ENCODE peak calls at places on chromosomes 13 and 19, in seven cellular contexts. J is cardiac muscle cell; B is substantia nigra; R is stomach; O is A549; Z is breast epithelium; Q is effector memory CD4-positive, alpha-beta T cell. I is an unnamed sample.
A peak's percentile ranks its signal among the peaks of the same experiment; 100 is the strongest.

GRCh38 chr19:16096281-16096855 is 15.3 kb upstream of the RAB8A start:
- DNase-seq in Z (no peak), Q (no peak), B (no peak), J (no peak), R (no peak), O (no peak), I (no peak)

GRCh38 chr19:7831452-7831851 is 1.4 kb downstream of the EVI5L start:
- DNase-seq in Z (no peak), R (peak; percentile 38), Q (no peak), B (peak; percentile 33), O (peak; percentile 73), J (peak; percentile 43), I (no peak)

GRCh38 chr19:55857149-55857548 is 20.8 kb downstream of the NLRP4 start:
- DNase-seq in R (no peak), J (no peak), Z (no peak), Q (no peak), B (no peak), O (no peak), I (no peak)

GRCh38 chr19:29485293-29485692 is 40.5 kb upstream of the VSTM2B start:
- DNase-seq in Q (no peak), O (no peak), B (no peak), J (no peak), Z (no peak), R (peak; percentile 16), I (no peak)

GRCh38 chr19:27971071-27971470 is 1241.9 kb downstream of the UQCRFS1 start:
- DNase-seq in J (peak; percentile 3), R (no peak), B (no peak), O (no peak), Z (no peak), Q (no peak), I (no peak)

GRCh38 chr13:91576590-91576989 is 178.2 kb downstream of the GPC5 start:
- DNase-seq in Q (no peak), B (no peak), J (no peak), Z (no peak), R (no peak), O (no peak), I (no peak)

GRCh38 chr13:111184685-111185401 is 69.7 kb downstream of the ARHGEF7 start:
- DNase-seq in O (no peak), Q (peak; percentile 19), Z (no peak), B (no peak), R (no peak), J (peak; percentile 22), I (no peak)

GRCh38 chr19:33381101-33381500 is 7.6 kb downstream of the CEBPG start:
- DNase-seq in R (no peak), Z (no peak), Q (no peak), B (no peak), J (no peak), O (no peak), I (no peak)

GRCh38 chr13:93216122-93216521 is 10.5 kb upstream of the GPC6 start:
- DNase-seq in O (no peak), R (no peak), Q (no peak), J (no peak), B (no peak), Z (no peak), I (no peak)

GRCh38 chr13:33723772-33724435 is 94.0 kb upstream of the RFC3 start:
- DNase-seq in Q (peak; percentile 23), J (peak; percentile 94), Z (peak; percentile 78), R (peak; percentile 82), O (peak; percentile 30), B (peak; percentile 40), I (peak; percentile 52)

GRCh38 chr13:104085611-104086010 is 1019.4 kb upstream of the SLC10A2 start:
- DNase-seq in R (no peak), B (no peak), Z (no peak), O (no peak), J (peak; percentile 60), Q (no peak), I (no peak)

GRCh38 chr13:26185720-26186119 is 36.4 kb downstream of the RNF6 start:
- DNase-seq in B (no peak), Q (no peak), R (no peak), Z (no peak), J (no peak), O (no peak), I (no peak)

DNA sequence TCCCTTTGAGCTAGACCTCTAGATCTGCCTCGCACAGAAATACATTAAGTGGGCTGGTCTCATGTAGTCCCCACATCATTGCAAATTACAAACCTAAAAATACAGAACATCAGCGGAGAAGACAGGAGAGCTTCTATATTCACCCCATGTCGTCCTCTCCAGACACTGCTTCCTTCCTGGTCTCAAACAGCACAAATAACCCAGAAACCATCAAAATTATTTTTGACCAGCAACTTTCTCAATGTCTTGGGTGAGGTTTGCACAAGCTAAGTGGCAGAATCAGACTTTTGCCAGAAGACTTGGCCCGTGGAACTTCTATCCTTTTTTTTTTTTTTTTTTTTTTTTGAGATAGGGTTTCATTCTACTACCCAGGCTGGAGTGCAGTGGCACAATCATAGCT is 28.2 kb downstream of the CLEC17A start:
- DNase-seq in Z (no peak), B (no peak), O (no peak), Q (no peak), J (no peak), R (no peak), I (no peak)
- H3K27ac ChIP-seq in Z (no peak overlapping the region), B (no peak overlapping the region), O (no peak overlapping the region), Q (no peak overlapping the region), J (no peak overlapping the region), R (no peak overlapping the region), I (no peak overlapping the region)

GRCh38 chr19:3358392-3358918 is 7.9 kb upstream of the NFIC start:
- DNase-seq in B (no peak), Q (no peak), R (no peak), O (no peak), Z (no peak), J (no peak), I (no peak)

GRCh38 chr19:3357362-3357730 is 9.0 kb upstream of the NFIC start:
- DNase-seq in J (no peak), B (no peak), Q (no peak), Z (no peak), R (no peak), O (no peak), I (no peak)

GRCh38 chr19:3356805-3357204 is 9.6 kb upstream of the NFIC start:
- DNase-seq in O (no peak), J (no peak), Z (no peak), B (no peak), Q (no peak), R (no peak), I (no peak)

GRCh38 chr19:3358919-3359849 is 7.2 kb upstream of the NFIC start:
- DNase-seq in B (peak; percentile 44), O (no peak), Z (no peak), J (peak; percentile 72), Q (peak; percentile 59), R (peak; percentile 78), I (no peak)

DNA sequence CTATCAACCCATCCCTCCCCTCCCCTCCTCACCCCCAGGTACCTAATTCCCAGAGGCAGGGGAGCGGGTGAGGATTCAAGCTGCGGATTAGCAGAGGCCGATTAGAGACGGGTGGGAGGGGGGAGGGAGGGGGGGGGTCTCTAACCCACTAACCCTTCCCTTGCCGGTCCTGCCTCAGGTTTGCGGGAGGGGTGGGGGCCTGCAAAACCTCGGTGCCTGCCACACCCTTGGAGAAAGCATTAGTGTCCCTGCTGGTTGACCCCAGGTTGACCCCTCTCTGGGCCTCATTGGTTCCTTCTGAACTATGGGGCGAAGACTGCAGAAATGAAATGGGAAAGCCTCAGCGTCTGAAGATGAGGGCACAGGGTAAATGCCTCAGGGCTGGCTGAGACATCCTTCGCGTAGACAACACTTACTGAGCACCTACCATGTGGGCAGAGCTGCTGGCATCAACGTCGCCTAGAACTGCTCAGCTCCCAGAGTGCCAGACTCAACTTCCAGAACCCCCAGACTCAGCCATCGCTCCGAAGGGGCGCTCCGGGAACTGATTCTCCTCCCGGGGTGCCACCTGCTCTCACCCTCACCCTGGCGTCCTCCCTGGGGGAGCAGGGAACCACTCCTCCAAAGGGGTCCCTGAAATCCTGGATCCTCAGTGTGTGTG is 8.5 kb upstream of the NFIC start:
- DNase-seq in Z (no peak), R (no peak), J (no peak), O (no peak), Q (no peak), B (no peak), I (no peak)
- H3K27ac ChIP-seq in Z (peak overlapping the region; percentile 74), R (peak overlapping the region; percentile 81), J (no peak overlapping the region), O (peak overlapping the region; percentile 100), Q (peak overlapping the region; percentile 21), B (peak overlapping the region; percentile 86), I (no peak overlapping the region)

DNA sequence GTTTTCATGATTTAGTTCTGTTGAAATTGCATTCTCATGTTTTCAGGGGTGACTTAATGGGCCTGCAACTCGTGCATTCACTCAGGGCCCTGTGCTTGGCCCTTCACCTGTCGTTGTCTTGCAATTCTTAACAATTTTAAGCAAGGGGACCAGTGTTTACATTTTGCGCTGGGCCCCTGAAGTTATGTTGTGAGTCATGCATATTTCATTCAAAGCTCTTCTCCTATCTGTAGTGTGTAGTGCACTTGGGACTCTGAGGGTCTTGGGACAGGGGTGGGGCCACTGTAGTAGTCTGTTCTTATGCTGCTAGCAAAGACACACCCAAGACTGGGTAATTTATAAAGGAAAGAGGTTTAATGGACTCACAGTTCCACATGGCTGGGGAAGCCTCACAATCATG is 211.2 kb upstream of the RXFP2 start:
- DNase-seq in J (no peak), R (no peak), Z (no peak), O (no peak), B (no peak), Q (no peak), I (no peak)
- H3K27ac ChIP-seq in J (no peak overlapping the region), R (no peak overlapping the region), Z (no peak overlapping the region), O (no peak overlapping the region), B (no peak overlapping the region), Q (no peak overlapping the region), I (no peak overlapping the region)

GRCh38 chr13:29105779-29106178 is 285.6 kb downstream of the MTUS2 start:
- DNase-seq in J (no peak), Z (no peak), B (no peak), R (no peak), Q (no peak), O (peak; percentile 1), I (no peak)
- H3K27ac ChIP-seq in J (no peak overlapping the region), Z (no peak overlapping the region), B (no peak overlapping the region), R (no peak overlapping the region), Q (no peak overlapping the region), O (no peak overlapping the region), I (no peak overlapping the region)

DNA sequence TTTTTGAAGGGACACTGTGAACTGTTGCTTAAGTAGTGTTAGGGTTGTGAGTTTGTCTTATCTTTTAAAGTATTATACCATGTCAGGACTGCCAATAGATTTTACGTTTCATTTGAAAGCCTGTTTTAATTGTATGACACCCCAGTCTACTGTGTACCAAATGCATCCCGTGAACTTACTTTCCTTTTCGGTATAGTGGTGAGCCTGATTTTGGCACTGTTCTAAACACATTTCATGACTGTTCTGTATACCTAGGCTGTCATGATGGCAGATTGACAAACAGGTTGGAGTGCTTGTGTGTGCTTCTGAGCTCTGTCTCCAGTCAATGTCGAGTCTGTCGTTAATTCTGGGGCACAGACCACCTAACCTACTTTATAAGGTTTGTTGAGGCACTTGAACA is 740 bp downstream of the PCCA start:
- DNase-seq in Z (no peak), J (peak; percentile 12), O (no peak), B (no peak), Q (no peak), R (no peak), I (no peak)
- H3K27ac ChIP-seq in Z (peak overlapping the region; percentile 77), J (peak overlapping the region; percentile 84), O (peak overlapping the region; percentile 92), B (no peak overlapping the region), Q (no peak overlapping the region), R (peak overlapping the region; percentile 92), I (peak overlapping the region; percentile 8)

GRCh38 chr13:97289514-97290298 is 67.6 kb downstream of the MBNL2 start:
- DNase-seq in O (no peak), B (no peak), Q (no peak), J (no peak), Z (no peak), R (no peak), I (no peak)
- H3K27ac ChIP-seq in O (peak overlapping the region; percentile 11), B (no peak overlapping the region), Q (no peak overlapping the region), J (no peak overlapping the region), Z (no peak overlapping the region), R (no peak overlapping the region), I (peak overlapping the region; percentile 52)

GRCh38 chr19:5967571-5967970 is 10.4 kb downstream of the RANBP3 start:
- DNase-seq in B (no peak), O (no peak), Q (no peak), Z (no peak), J (no peak), R (no peak), I (no peak)
- H3K27ac ChIP-seq in B (peak overlapping the region; percentile 91), O (peak overlapping the region; percentile 52), Q (no peak overlapping the region), Z (peak overlapping the region; percentile 66), J (peak overlapping the region; percentile 94), R (peak overlapping the region; percentile 64), I (peak overlapping the region; percentile 66)

I was measured in epithelial cell of prostate.